ENCODE peak calls at places on chromosome 13, in five cellular contexts. W, C, Y, A and O are unnamed samples.

GRCh38 chr13:24097667-24098066 is 62.9 kb upstream of the SPATA13 start:
- DNase-seq in W (no peak), C (no peak), Y (no peak), A (no peak), O (no peak)

GRCh38 chr13:65292488-65292901 is 1937.6 kb downstream of the PCDH9 start:
- DNase-seq in W (no peak), C (peak; percentile 13), Y (peak; percentile 32), A (no peak), O (no peak)

GRCh38 chr13:79128158-79128557 is 277.9 kb downstream of the RBM26 start:
- DNase-seq in W (no peak), C (no peak), Y (no peak), A (no peak), O (no peak)

GRCh38 chr13:85864963-85865530 is 65.8 kb upstream of the SLITRK6 start:
- DNase-seq in W (no peak), C (peak; percentile 78), Y (no peak), A (no peak), O (peak; percentile 6)

GRCh38 chr13:46648166-46648607 is 95.2 kb downstream of the LRCH1 start:
- DNase-seq in W (no peak), C (peak; percentile 65), Y (no peak), A (no peak), O (no peak)

GRCh38 chr13:32272021-32272695 is 43.0 kb downstream of the ZAR1L start:
- DNase-seq in W (no peak), C (no peak), Y (peak; percentile 77), A (no peak), O (no peak)

GRCh38 chr13:46345400-46345799 is 41.7 kb downstream of the RUBCNL start:
- DNase-seq in W (no peak), C (no peak), Y (no peak), A (no peak), O (no peak)

GRCh38 chr13:97413694-97414093 is 20.3 kb upstream of the RAP2A start:
- DNase-seq in W (no peak), C (no peak), Y (no peak), A (no peak), O (no peak)

GRCh38 chr13:73767747-73768315 is 366.4 kb downstream of the KLF12 start:
- DNase-seq in W (no peak), C (peak; percentile 59), Y (no peak), A (no peak), O (no peak)

GRCh38 chr13:99977912-99978780 is 3.4 kb upstream of the ZIC2 start:
- DNase-seq in W (no peak), C (peak; percentile 82), Y (no peak), A (no peak), O (no peak)

GRCh38 chr13:79593611-79594275 is 112.8 kb downstream of the NDFIP2 start:
- DNase-seq in W (no peak), C (no peak), Y (no peak), A (no peak), O (no peak)

GRCh38 chr13:20828540-20829364 is 55.0 kb upstream of the EEF1AKMT1 start:
- DNase-seq in W (no peak), C (peak; percentile 87), Y (peak; percentile 71), A (no peak), O (no peak)

GRCh38 chr13:112697756-112698655 is 8.2 kb downstream of the ATP11A start:
- DNase-seq in W (peak; percentile 22), C (no peak), Y (no peak), A (no peak), O (no peak)

GRCh38 chr13:48750588-48751383 is 97.1 kb downstream of the CYSLTR2 start:
- DNase-seq in W (no peak), C (no peak), Y (no peak), A (no peak), O (no peak)

GRCh38 chr13:48746816-48747215 is 93.1 kb downstream of the CYSLTR2 start:
- DNase-seq in W (no peak), C (no peak), Y (no peak), A (no peak), O (no peak)

GRCh38 chr13:48749144-48749543 is 95.4 kb downstream of the CYSLTR2 start:
- DNase-seq in W (no peak), C (no peak), Y (no peak), A (no peak), O (no peak)

GRCh38 chr13:48749699-48750473 is 96.2 kb downstream of the CYSLTR2 start:
- DNase-seq in W (no peak), C (peak; percentile 82), Y (peak; percentile 86), A (peak; percentile 29), O (no peak)

DNA sequence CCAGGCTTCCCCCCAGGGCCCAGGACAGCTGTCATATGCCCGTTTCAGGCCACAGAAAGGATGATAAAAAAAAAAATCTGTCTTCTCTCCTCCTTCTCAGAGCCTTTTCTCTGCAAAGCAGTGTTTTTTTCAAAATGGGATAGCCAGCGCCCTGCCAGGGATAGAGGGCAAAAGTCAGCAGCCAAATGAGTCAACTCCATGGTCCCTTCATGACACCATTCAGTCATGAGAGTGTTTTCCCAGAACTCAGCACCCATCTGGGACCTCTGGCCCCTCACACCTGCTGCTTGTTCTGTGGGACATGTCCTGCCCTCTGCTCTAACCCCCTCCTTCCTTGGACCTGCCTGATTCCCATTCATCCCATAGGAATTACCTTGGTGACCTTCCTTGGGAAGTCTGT is 95.0 kb downstream of the CYSLTR2 start:
- DNase-seq in W (no peak), C (no peak), Y (no peak), A (no peak), O (no peak)
- TF ChIP-seq POLR2AphosphoS5 in W (no peak), C (no peak), Y (no peak), A (no peak), O (no peak)

GRCh38 chr13:94967183-94968039 is 255.1 kb upstream of the SOX21 start:
- DNase-seq in W (no peak), C (peak; percentile 74), Y (peak; percentile 12), A (peak; percentile 23), O (no peak)
- TF ChIP-seq POLR2AphosphoS5 in W (no peak), C (no peak), Y (no peak), A (no peak), O (no peak)

GRCh38 chr13:98443329-98443728 is 133.6 kb downstream of the STK24 start:
- DNase-seq in W (no peak), C (no peak), Y (peak; percentile 23), A (no peak), O (no peak)

GRCh38 chr13:98443800-98444325 is 133.0 kb downstream of the STK24 start:
- DNase-seq in W (no peak), C (no peak), Y (no peak), A (no peak), O (no peak)

GRCh38 chr13:98441056-98441676 is 135.7 kb downstream of the STK24 start:
- DNase-seq in W (no peak), C (no peak), Y (no peak), A (no peak), O (no peak)

GRCh38 chr13:98444381-98444780 is 132.5 kb downstream of the STK24 start:
- DNase-seq in W (no peak), C (no peak), Y (no peak), A (no peak), O (no peak)

DNA sequence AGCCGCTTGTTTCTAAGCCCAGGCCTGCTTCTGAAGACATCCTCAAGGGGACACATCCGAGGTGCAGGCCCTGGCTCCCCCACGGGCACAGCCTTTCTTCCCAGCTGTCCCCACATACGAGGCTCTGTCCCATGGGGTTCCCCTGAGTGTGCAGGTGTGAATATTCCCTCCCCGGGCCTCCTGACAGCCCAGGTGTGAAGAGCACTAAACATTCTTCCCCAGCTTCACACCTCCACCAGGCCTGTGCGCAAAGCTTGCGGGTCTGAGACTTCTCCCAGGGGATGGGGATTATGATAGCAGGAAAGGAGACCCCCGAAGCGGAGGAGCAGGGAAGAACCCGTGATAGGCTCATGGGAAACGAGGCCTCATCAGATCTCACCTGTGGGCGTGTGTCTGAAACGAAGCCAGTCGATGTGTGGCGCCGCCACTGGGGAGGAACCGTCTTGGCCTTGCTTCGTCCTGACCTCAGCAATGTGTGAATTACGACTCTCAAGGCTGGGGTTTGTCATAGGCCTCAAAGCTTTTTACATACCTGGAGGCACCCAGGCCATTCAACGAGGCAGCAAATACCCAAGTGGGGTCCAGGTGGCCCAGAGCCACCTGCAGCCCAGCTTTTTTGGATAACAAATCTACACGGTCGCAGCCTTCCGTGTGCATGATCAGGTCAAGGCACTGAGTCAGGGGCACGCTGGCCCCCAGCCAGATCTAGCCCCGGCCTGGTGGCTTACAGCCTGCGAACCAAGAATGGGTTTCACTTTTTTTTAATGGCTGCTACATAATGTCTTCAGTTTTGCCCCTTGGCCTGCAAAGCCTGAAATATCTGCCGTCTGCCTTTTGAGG is 134.3 kb downstream of the STK24 start:
- DNase-seq in W (no peak), C (no peak), Y (no peak), A (no peak), O (no peak)
- TF ChIP-seq POLR2AphosphoS5 in W (no peak), C (no peak), Y (no peak), A (no peak), O (no peak)

GRCh38 chr13:110435331-110435730 is 126.2 kb downstream of the RAB20 start:
- DNase-seq in W (no peak), C (no peak), Y (no peak), A (no peak), O (no peak)

GRCh38 chr13:110438776-110439175 is 122.7 kb downstream of the RAB20 start:
- DNase-seq in W (no peak), C (no peak), Y (no peak), A (no peak), O (no peak)

GRCh38 chr13:110436276-110436675 is 125.2 kb downstream of the RAB20 start:
- DNase-seq in W (no peak), C (no peak), Y (no peak), A (no peak), O (no peak)

GRCh38 chr13:110436786-110437370 is 124.6 kb downstream of the RAB20 start:
- DNase-seq in W (no peak), C (no peak), Y (no peak), A (no peak), O (no peak)

GRCh38 chr13:110438211-110438610 is 123.3 kb downstream of the RAB20 start:
- DNase-seq in W (no peak), C (no peak), Y (no peak), A (no peak), O (no peak)
- TF ChIP-seq POLR2AphosphoS5 in W (no peak), C (no peak), Y (no peak), A (no peak), O (no peak)

GRCh38 chr13:33639158-33639557 is 178.8 kb upstream of the RFC3 start:
- DNase-seq in W (no peak), C (no peak), Y (no peak), A (no peak), O (no peak)
- TF ChIP-seq POLR2AphosphoS5 in W (peak; percentile 81), C (no peak), Y (no peak), A (no peak), O (no peak)

DNA sequence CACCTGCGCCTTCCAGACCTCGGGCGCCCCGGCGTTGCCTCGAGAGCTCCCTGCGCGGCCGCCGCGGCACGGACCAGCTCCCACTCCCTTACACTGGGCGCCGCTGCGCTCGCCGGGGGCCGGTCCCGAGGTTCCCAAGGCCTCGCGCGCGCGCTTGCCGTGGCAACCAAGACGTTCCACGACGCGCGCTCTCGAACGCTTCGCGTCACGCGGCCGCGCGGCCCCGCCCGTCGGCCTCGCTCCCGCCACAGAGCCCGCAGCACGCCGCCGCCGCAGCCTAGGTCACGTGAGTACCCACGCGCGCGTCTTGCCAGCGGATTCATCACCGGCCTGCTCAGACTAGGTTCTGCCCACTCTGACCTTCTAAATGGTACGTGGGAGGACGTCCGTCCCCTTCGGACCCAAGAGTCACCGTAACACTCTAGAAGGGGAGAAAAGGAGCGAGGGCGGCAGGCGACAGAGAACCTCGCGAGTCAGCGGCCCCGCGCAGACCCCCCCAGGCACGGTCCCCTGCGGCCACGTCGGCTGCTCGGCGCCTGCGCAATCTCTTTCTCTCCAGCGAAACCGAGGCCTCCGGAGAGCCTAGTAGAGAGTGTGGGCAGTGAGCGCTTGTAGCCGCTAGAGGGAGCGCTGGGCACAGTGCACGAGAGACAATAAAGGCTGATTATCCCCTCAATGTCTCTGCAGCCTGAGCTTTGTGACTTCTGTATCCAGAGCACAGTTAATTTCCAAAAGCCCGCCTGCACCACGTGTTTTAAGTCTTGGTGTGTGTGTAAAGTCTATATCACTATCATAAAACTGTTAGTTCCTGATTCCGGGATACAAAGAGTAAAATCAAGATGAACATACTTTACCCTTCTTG is at the start of gene SPART:
- DNase-seq in W (peak; percentile 86), C (peak; percentile 92), Y (peak; percentile 93), A (peak; percentile 54), O (peak; percentile 96)
- TF ChIP-seq POLR2AphosphoS5 in W (peak; percentile 83), C (peak; percentile 45), Y (no peak), A (no peak), O (peak; percentile 81)